ENCODE peak calls at places on chromosomes 13 and 19, in five cellular contexts. R, B, F, O and G are unnamed samples.
A peak's percentile ranks its signal among the peaks of the same experiment; 100 is the strongest.

GRCh38 chr19:33686687-33687541 is 65.2 kb downstream of the CHST8 start:
- DNase-seq in R (no peak), B (no peak), F (peak; percentile 87), O (no peak), G (no peak)

GRCh38 chr13:47005761-47006414 is 109.0 kb upstream of the HTR2A start:
- DNase-seq in R (no peak), B (no peak), F (no peak), O (no peak), G (no peak)

GRCh38 chr13:52173373-52173772 is 14.0 kb upstream of the NEK3 start:
- DNase-seq in R (no peak), B (no peak), F (no peak), O (no peak), G (no peak)

GRCh38 chr19:3012522-3013260 is 16.4 kb downstream of the TLE2 start:
- DNase-seq in R (no peak), B (no peak), F (no peak), O (no peak), G (no peak)

GRCh38 chr19:39397360-39398296 is 6.5 kb downstream of the MED29 start:
- DNase-seq in R (peak; percentile 88), B (peak; percentile 97), F (no peak), O (peak; percentile 98), G (peak; percentile 99)

GRCh38 chr13:73754727-73755292 is 379.4 kb downstream of the KLF12 start:
- DNase-seq in R (peak; percentile 50), B (peak; percentile 69), F (no peak), O (no peak), G (peak; percentile 96)

GRCh38 chr19:15291666-15292065 is 40.7 kb downstream of the BRD4 start:
- DNase-seq in R (no peak), B (no peak), F (no peak), O (no peak), G (no peak)

GRCh38 chr19:55152017-55152416 is 3.0 kb upstream of the TNNT1 start:
- DNase-seq in R (no peak), B (no peak), F (no peak), O (no peak), G (peak; percentile 53)

GRCh38 chr19:10290876-10291553 is 1.3 kb downstream of the ICAM5 start:
- DNase-seq in R (no peak), B (peak; percentile 77), F (no peak), O (no peak), G (no peak)

GRCh38 chr19:9205506-9206113 is 13.8 kb downstream of the OR7D4 start:
- DNase-seq in R (peak; percentile 71), B (peak; percentile 52), F (no peak), O (peak; percentile 51), G (peak; percentile 64)

GRCh38 chr19:3687774-3688706 is 12.2 kb downstream of the PIP5K1C start:
- DNase-seq in R (no peak), B (peak; percentile 60), F (peak; percentile 89), O (no peak), G (no peak)

GRCh38 chr13:113291997-113292862 is 4.8 kb upstream of the LAMP1 start:
- DNase-seq in R (peak; percentile 23), B (peak; percentile 31), F (no peak), O (no peak), G (no peak)

GRCh38 chr13:112619730-112620639 is 32.0 kb upstream of the TUBGCP3 start:
- DNase-seq in R (peak; percentile 49), B (no peak), F (no peak), O (no peak), G (peak; percentile 37)

GRCh38 chr13:49046534-49046933 is 70.8 kb downstream of the FNDC3A start:
- DNase-seq in R (no peak), B (no peak), F (no peak), O (no peak), G (no peak)

GRCh38 chr13:70895599-70895998 is 787.3 kb upstream of the KLHL1 start:
- DNase-seq in R (no peak), B (no peak), F (no peak), O (no peak), G (no peak)

GRCh38 chr13:73303858-73304257 is 245.1 kb downstream of the KLF5 start:
- DNase-seq in R (no peak), B (no peak), F (no peak), O (peak; percentile 4), G (no peak)

GRCh38 chr19:19459707-19460251 is 54.3 kb downstream of the GATAD2A start:
- DNase-seq in R (no peak), B (no peak), F (no peak), O (peak; percentile 44), G (no peak)

GRCh38 chr19:1608414-1609391 is 3.4 kb upstream of the UQCR11 start:
- DNase-seq in R (no peak), B (no peak), F (no peak), O (no peak), G (no peak)

GRCh38 chr19:38542040-38542439 is 75.7 kb downstream of the MAP4K1 start:
- DNase-seq in R (no peak), B (no peak), F (no peak), O (no peak), G (no peak)

GRCh38 chr19:17946965-17947784 is 14.4 kb downstream of the CCDC124 start:
- DNase-seq in R (peak; percentile 40), B (no peak), F (no peak), O (no peak), G (peak; percentile 29)

GRCh38 chr13:97999653-98000052 is 46.2 kb downstream of the IPO5 start:
- DNase-seq in R (no peak), B (no peak), F (no peak), O (no peak), G (no peak)

GRCh38 chr13:97328222-97328790 is 105.7 kb upstream of the RAP2A start:
- DNase-seq in R (no peak), B (no peak), F (no peak), O (no peak), G (no peak)

GRCh38 chr19:4584670-4585460 is 25.4 kb upstream of the SEMA6B start:
- DNase-seq in R (peak; percentile 47), B (no peak), F (no peak), O (no peak), G (no peak)

GRCh38 chr19:34305221-34306058 is 51.1 kb downstream of the GARRE1 start:
- DNase-seq in R (no peak), B (no peak), F (no peak), O (no peak), G (no peak)

GRCh38 chr19:44755219-44755618 is 6.7 kb downstream of the BCL3 start:
- DNase-seq in R (no peak), B (no peak), F (no peak), O (no peak), G (no peak)

GRCh38 chr19:58572026-58572817 is 913 bp downstream of the MZF1 start:
- DNase-seq in R (no peak), B (no peak), F (peak; percentile 41), O (no peak), G (no peak)

GRCh38 chr19:29878973-29879654 is 62.9 kb upstream of the URI1 start:
- DNase-seq in R (no peak), B (no peak), F (peak; percentile 88), O (no peak), G (peak; percentile 79)

GRCh38 chr13:22589880-22590279 is 590.9 kb upstream of the SGCG start:
- DNase-seq in R (no peak), B (no peak), F (no peak), O (no peak), G (no peak)

GRCh38 chr19:18226956-18227780 is 930 bp upstream of the PDE4C start:
- DNase-seq in R (no peak), B (no peak), F (no peak), O (no peak), G (no peak)

GRCh38 chr13:99431927-99432636 is 69.2 kb upstream of the TM9SF2 start:
- DNase-seq in R (no peak), B (no peak), F (no peak), O (no peak), G (no peak)

GRCh38 chr19:16572332-16573211 is at the start of gene SLC35E1:
- DNase-seq in R (peak; percentile 83), B (peak; percentile 96), F (peak; percentile 98), O (peak; percentile 87), G (peak; percentile 91)

GRCh38 chr13:33347866-33348265 is 62.3 kb upstream of the STARD13 start:
- DNase-seq in R (no peak), B (no peak), F (no peak), O (no peak), G (no peak)

GRCh38 chr13:87903568-87903967 is 232.4 kb downstream of the SLITRK5 start:
- DNase-seq in R (no peak), B (no peak), F (no peak), O (no peak), G (no peak)

GRCh38 chr19:1248454-1249297 is at the start of gene MIDN:
- DNase-seq in R (peak; percentile 83), B (peak; percentile 88), F (no peak), O (peak; percentile 72), G (peak; percentile 80)

GRCh38 chr19:41876847-41877489 is at the start of gene CD79A:
- DNase-seq in R (no peak), B (no peak), F (no peak), O (no peak), G (peak; percentile 1)

GRCh38 chr19:34969721-34970120 is 5.7 kb upstream of the ZNF792 start:
- DNase-seq in R (no peak), B (peak; percentile 5), F (no peak), O (no peak), G (no peak)

GRCh38 chr19:5358173-5358800 is 17.7 kb upstream of the PTPRS start:
- DNase-seq in R (no peak), B (no peak), F (no peak), O (no peak), G (no peak)

GRCh38 chr13:100633461-100633860 is 41.1 kb downstream of the TMTC4 start:
- DNase-seq in R (no peak), B (no peak), F (no peak), O (no peak), G (no peak)